ENCODE peak calls at places on chromosomes 5 and 9, in eight cellular contexts. A is psoas muscle, R is colonic mucosa, V is stomach, G is Peyer's patch, Z is heart right ventricle, I is body of pancreas, U is pancreas. E is an unnamed sample. For H3K27me3 and H3K4me1, the result is how much of the 10 kb centered on the place peaks cover.

GRCh38 chr9:120932086-120932818 is 5.7 kb upstream of the TRAF1 start:
- DNase-seq in R (no peak), I (no peak), Z (no peak), G (no peak), V (peak), U (no peak), A (no peak), E (no peak)

GRCh38 chr5:152246401-152246800 is 158.7 kb downstream of the NMUR2 start:
- DNase-seq in G (no peak), U (no peak), A (no peak), V (peak), Z (peak), R (no peak), I (no peak), E (no peak)

GRCh38 chr9:136728548-136729123 is 14.1 kb downstream of the LCN10 start:
- DNase-seq in R (no peak), Z (no peak), G (no peak), V (no peak), A (no peak), I (no peak), U (no peak), E (peak)

GRCh38 chr5:21152611-21153010 is 1164.6 kb upstream of the CDH18 start:
- DNase-seq in Z (no peak), U (no peak), A (no peak), I (no peak), G (no peak), R (no peak), V (no peak), E (no peak)

GRCh38 chr5:38497946-38498345 is 58.5 kb downstream of the LIFR start:
- DNase-seq in G (no peak), U (no peak), V (no peak), A (no peak), Z (no peak), R (no peak), I (no peak), E (no peak)

GRCh38 chr5:138544171-138545134 is 1.4 kb upstream of the ETF1 start:
- DNase-seq in A (peak), V (no peak), R (peak), I (peak), G (no peak), Z (no peak), U (peak), E (peak)

GRCh38 chr9:117535439-117535838 is 120.6 kb upstream of the ASTN2 start:
- DNase-seq in R (no peak), G (no peak), Z (no peak), V (no peak), I (no peak), A (no peak), U (no peak), E (no peak)

GRCh38 chr9:27529316-27530278 is at the start of gene MOB3B:
- DNase-seq in I (peak), G (peak), A (peak), Z (peak), U (peak), R (peak), V (peak), E (peak)

GRCh38 chr5:41012318-41012717 is 58.8 kb downstream of the MROH2B start:
- DNase-seq in Z (no peak), U (no peak), A (no peak), I (no peak), R (no peak), G (no peak), V (no peak), E (no peak)

GRCh38 chr9:19342927-19343326 is 37.1 kb downstream of the RPS6 start:
- DNase-seq in Z (no peak), A (no peak), I (no peak), G (no peak), V (no peak), R (no peak), U (no peak), E (no peak)

GRCh38 chr5:135861646-135862045 is 27.2 kb downstream of the SLC25A48 start:
- DNase-seq in Z (no peak), U (no peak), R (no peak), G (no peak), I (no peak), V (no peak), A (no peak), E (no peak)

GRCh38 chr9:109453210-109453842 is 44.8 kb downstream of the PTPN3 start:
- DNase-seq in I (no peak), V (peak), U (no peak), A (no peak), Z (no peak), G (no peak), R (no peak), E (no peak)

GRCh38 chr5:2383678-2384025 is 367.8 kb downstream of the IRX2 start:
- DNase-seq in R (no peak), Z (no peak), A (no peak), I (no peak), G (no peak), V (no peak), U (no peak), E (no peak)

GRCh38 chr5:9105851-9106250 is 440.0 kb downstream of the SEMA5A start:
- DNase-seq in Z (no peak), U (no peak), G (no peak), V (no peak), A (no peak), R (no peak), I (no peak), E (no peak)

GRCh38 chr9:132487351-132487791 is 77.4 kb downstream of the CFAP77 start:
- DNase-seq in I (no peak), G (no peak), A (no peak), Z (no peak), R (no peak), U (no peak), V (no peak), E (no peak)

GRCh38 chr5:143268388-143268787 is 135.1 kb downstream of the NR3C1 start:
- DNase-seq in G (no peak), I (no peak), V (no peak), Z (no peak), A (no peak), U (no peak), R (no peak), E (no peak)

GRCh38 chr9:20087481-20087880 is 298.6 kb upstream of the SLC24A2 start:
- DNase-seq in R (no peak), V (no peak), U (no peak), G (no peak), Z (no peak), A (no peak), I (no peak), E (no peak)

GRCh38 chr5:159764283-159764927 is 151.9 kb upstream of the ADRA1B start:
- DNase-seq in G (no peak), V (no peak), U (no peak), R (no peak), I (no peak), A (no peak), Z (peak), E (no peak)

GRCh38 chr5:53942724-53943123 is 367.6 kb downstream of the ARL15 start:
- DNase-seq in V (no peak), R (no peak), A (no peak), G (no peak), I (no peak), Z (peak), U (no peak), E (no peak)

GRCh38 chr9:114028646-114029045 is 49.5 kb downstream of the AMBP start:
- DNase-seq in Z (no peak), G (no peak), I (peak), R (peak), A (no peak), U (no peak), V (no peak), E (no peak)

GRCh38 chr9:126833710-126834345 is 26.6 kb upstream of the ZBTB34 start:
- DNase-seq in Z (no peak), U (no peak), V (no peak), A (no peak), I (no peak), R (no peak), G (no peak), E (no peak)

GRCh38 chr5:132853323-132853722 is 12.9 kb downstream of the GDF9 start:
- DNase-seq in I (peak), Z (no peak), G (no peak), V (peak), A (no peak), R (no peak), U (no peak), E (no peak)

GRCh38 chr9:107899961-107900330 is 410.4 kb upstream of the KLF4 start:
- DNase-seq in I (no peak), V (no peak), Z (no peak), R (no peak), U (no peak), A (no peak), G (no peak), E (no peak)

GRCh38 chr9:107890921-107891465 is 401.4 kb upstream of the KLF4 start:
- DNase-seq in G (no peak), V (no peak), R (no peak), I (no peak), Z (no peak), U (no peak), A (no peak), E (no peak)

GRCh38 chr9:107894572-107895261 is 405.1 kb upstream of the KLF4 start:
- DNase-seq in I (no peak), A (no peak), V (no peak), R (peak), U (no peak), G (no peak), Z (no peak), E (no peak)

GRCh38 chr9:107896544-107896943 is 407.0 kb upstream of the KLF4 start:
- DNase-seq in R (no peak), A (no peak), I (no peak), V (no peak), G (no peak), Z (no peak), U (no peak), E (no peak)

GRCh38 chr9:107895524-107896001 is 406.0 kb upstream of the KLF4 start:
- DNase-seq in R (no peak), A (no peak), U (no peak), G (no peak), V (no peak), I (no peak), Z (no peak), E (no peak)
- TF ChIP-seq CTCF in R (no peak), A (no peak), U (no peak), G (no peak), V (no peak), I (no peak), Z (no peak), E (no peak)

GRCh38 chr9:116342941-116343340 is 189.3 kb downstream of the PAPPA start:
- DNase-seq in U (no peak), A (no peak), I (no peak), G (no peak), R (no peak), Z (no peak), V (no peak), E (no peak)
- H3K27me3 ChIP-seq in U (under half), A (under half), I (under half), G (under half), R (under half), Z (under half), V (under half), E (under half)

DNA sequence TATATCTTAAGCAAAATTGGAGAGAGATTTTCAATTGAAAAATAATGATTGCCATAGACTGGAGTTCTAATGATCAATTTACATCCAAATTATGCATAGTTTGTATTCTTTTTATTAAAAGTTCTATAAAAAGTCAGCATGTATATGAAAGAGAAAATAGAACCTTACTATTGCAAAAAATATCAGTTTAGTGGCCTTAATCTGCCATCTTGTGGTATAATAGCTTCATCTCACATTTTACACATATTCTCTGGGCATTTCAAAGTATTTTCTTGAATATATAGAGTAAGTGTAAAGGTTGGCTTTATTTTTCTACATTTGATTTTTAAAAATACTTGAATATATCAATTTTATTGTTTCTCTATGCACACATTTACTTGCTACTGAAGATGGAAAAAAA is 1858.6 kb upstream of the CDH9 start:
- DNase-seq in Z (no peak), U (no peak), V (no peak), G (no peak), I (no peak), A (no peak), R (no peak), E (no peak)
- H3K4me1 ChIP-seq in Z (under half), U (under half), V (under half), G (under half), I (under half), A (under half), R (under half), E (under half)

GRCh38 chr9:88236531-88237453 is 98.5 kb upstream of the SPATA31C2 start:
- DNase-seq in U (no peak), Z (peak), V (no peak), A (no peak), G (no peak), I (peak), R (no peak), E (no peak)

GRCh38 chr9:88238281-88238571 is 100.0 kb upstream of the SPATA31C2 start:
- DNase-seq in U (no peak), Z (no peak), R (no peak), G (no peak), V (no peak), A (no peak), I (no peak), E (no peak)

GRCh38 chr9:88235615-88236014 is 97.3 kb upstream of the SPATA31C2 start:
- DNase-seq in U (no peak), V (no peak), A (no peak), Z (peak), I (no peak), R (no peak), G (no peak), E (no peak)

GRCh38 chr9:88234114-88234513 is 95.8 kb upstream of the SPATA31C2 start:
- DNase-seq in G (no peak), I (no peak), R (no peak), U (no peak), A (no peak), Z (no peak), V (no peak), E (no peak)

DNA sequence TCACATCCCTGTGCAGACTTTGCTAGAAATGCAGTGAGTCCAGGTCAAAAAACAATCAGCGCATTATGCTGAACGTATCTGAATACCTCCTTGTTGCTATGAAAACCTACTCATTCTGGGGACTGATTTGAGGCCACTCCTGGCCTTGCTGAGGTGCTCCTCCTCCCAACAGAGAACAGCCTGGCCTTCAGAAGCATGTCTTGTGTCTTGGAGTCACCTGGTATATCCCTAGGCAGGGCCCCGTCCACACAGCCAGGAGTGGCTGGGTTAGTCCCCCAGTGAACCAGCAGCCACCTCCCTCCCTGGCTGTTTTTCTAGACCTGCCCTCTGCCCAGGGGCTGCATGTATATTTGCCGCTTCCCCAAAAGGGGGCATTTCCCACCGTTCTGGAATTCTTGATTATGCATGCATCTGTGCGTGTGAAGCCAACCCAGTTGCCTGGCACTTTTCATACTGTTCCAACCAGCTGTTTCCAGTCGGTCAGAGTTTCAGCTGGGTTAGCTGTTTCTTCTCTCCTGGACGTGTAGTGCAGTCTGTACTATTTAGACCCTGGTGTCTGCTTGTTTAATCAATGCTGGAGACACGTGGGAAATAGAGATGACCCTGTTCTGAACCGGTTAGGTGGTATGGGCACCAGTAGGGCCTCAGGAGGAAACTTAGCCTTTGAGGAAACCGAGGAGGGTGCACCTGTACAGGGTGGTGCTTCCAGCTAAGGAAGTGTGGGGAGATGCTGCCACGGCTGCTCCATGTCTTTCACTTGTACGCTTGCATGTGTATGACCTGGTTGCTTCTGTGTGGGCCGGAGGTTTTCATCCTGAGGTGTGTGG is 99.4 kb upstream of the SPATA31C2 start:
- DNase-seq in Z (no peak), A (no peak), R (no peak), U (no peak), I (no peak), G (no peak), V (no peak), E (no peak)
- TF ChIP-seq CTCF in Z (no peak), A (no peak), R (no peak), U (no peak), I (no peak), G (no peak), V (no peak), E (no peak)

GRCh38 chr5:65478336-65478735 is 3.4 kb downstream of the ADAMTS6 start:
- DNase-seq in U (no peak), V (no peak), G (no peak), R (no peak), I (no peak), Z (no peak), A (no peak), E (no peak)

GRCh38 chr5:65480306-65480865 is 1.3 kb downstream of the ADAMTS6 start:
- DNase-seq in U (peak), I (peak), G (peak), R (peak), V (peak), Z (peak), A (peak), E (peak)

GRCh38 chr5:65479527-65479926 is 2.2 kb downstream of the ADAMTS6 start:
- DNase-seq in G (no peak), V (no peak), Z (no peak), U (no peak), R (no peak), I (no peak), A (no peak), E (no peak)

GRCh38 chr5:65474129-65474711 is 7.5 kb downstream of the ADAMTS6 start:
- DNase-seq in R (no peak), I (no peak), U (no peak), Z (no peak), A (no peak), G (no peak), V (no peak), E (no peak)

DNA sequence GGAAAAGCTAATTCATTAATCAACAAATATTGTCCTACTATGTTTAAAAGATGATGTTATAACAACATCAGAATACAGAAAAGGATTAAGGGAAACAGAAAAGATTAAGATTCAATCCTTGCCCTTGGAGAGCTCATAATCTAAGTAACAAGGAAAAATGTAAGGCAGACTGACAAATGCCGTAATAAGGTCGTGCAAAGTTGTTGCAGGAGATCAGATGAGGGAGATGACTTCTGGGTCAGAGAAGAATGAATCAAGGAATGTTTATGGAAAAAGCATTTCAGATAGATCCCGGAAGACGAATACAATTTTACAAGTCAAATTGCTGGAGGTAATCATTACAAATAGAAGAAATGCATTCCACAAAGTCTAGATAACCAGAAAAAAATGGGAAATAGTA is 6.4 kb downstream of the ADAMTS6 start:
- DNase-seq in R (no peak), I (no peak), G (no peak), Z (no peak), A (no peak), V (no peak), U (no peak), E (no peak)
- H3K27me3 ChIP-seq in R (under half), I (under half), G (under half), Z (under half), A (under half), V (under half), U (under half), E (under half)

DNA sequence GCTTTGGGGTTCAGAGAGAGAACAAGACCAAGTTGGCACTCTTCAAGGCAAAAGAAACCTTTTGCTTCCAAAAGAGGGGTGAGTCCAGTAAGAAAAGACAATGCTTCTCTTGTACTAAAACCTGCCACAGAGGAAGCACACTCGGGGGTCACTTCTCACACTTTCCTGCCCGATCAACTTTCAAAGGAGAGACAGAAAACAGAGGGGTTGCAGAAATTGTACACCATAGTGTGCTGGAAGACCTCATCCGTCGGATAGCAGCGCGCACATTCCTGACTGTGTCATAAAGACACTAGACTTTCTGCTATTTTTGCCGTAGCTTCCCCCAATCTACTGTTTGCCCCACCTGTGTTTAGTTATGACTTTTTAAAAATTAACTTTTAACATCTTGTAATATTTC is 66.9 kb downstream of the OR2K2 start:
- DNase-seq in I (no peak), V (no peak), A (no peak), R (no peak), U (no peak), Z (no peak), G (no peak), E (no peak)
- H3K4me1 ChIP-seq in I (under half), V (under half), A (under half), R (under half), U (under half), Z (under half), G (under half), E (under half)

GRCh38 chr9:86410281-86410680 is 56.1 kb upstream of the TUT7 start:
- DNase-seq in U (no peak), V (no peak), A (no peak), Z (no peak), R (no peak), I (no peak), G (no peak), E (no peak)
- TF ChIP-seq CTCF in U (no peak), V (no peak), A (no peak), Z (no peak), R (no peak), I (no peak), G (no peak), E (no peak)

GRCh38 chr9:37005517-37006140 is 28.4 kb downstream of the PAX5 start:
- DNase-seq in R (no peak), V (no peak), I (no peak), U (no peak), A (no peak), Z (no peak), G (no peak), E (no peak)
- H3K27me3 ChIP-seq in R (under half), V (under half), I (under half), U (under half), A (half or more), Z (half or more), G (under half), E (half or more)

DNA sequence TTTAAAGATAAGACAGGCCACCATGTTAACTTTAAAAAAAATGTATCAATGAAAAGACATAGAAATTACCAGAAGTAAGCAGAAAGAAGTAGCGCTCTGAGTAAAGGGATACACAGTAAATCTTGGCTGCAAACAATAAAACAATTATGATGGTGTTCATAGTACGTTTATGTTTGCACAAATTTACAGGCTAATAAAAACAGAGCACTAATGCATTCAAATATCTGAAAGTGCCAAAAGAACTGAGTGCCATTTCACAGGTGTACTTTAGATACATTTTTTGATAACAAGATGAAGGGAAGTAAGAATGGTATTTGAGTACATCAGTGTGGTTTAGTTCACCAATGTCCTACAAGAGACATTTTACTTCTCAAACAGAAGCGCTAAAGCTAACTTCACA is 32.9 kb upstream of the ALDH1A1 start:
- DNase-seq in R (no peak), Z (no peak), I (no peak), V (no peak), G (no peak), U (no peak), A (no peak), E (no peak)
- H3K4me1 ChIP-seq in R (under half), Z (under half), I (half or more), V (under half), G (under half), U (under half), A (under half), E (under half)